ENCODE peak calls at places on chromosome 1, in five cellular contexts. C, N, G, R and V are unnamed samples.

GRCh38 chr1:169108897-169109560 is 2.5 kb downstream of the ATP1B1 start:
- DNase-seq in R (no peak), G (no peak), C (no peak), N (no peak), V (peak)

GRCh38 chr1:34829250-34829649 is 30.3 kb downstream of the SMIM12 start:
- DNase-seq in C (no peak), R (no peak), N (no peak), G (no peak), V (no peak)

GRCh38 chr1:52142220-52143153 is 598 bp downstream of the ZFYVE9 start:
- DNase-seq in C (peak), G (peak), R (peak), N (no peak), V (peak)

GRCh38 chr1:69976896-69977295 is 228.5 kb downstream of the LRRC40 start:
- DNase-seq in C (no peak), R (no peak), N (no peak), G (peak), V (no peak)

GRCh38 chr1:223482132-223482531 is 88.9 kb downstream of the CCDC185 start:
- DNase-seq in R (no peak), N (no peak), G (no peak), C (no peak), V (no peak)

GRCh38 chr1:117239467-117239866 is 28.7 kb upstream of the VTCN1 start:
- DNase-seq in G (no peak), C (no peak), R (no peak), N (no peak), V (no peak)

GRCh38 chr1:167645625-167646410 is 15.8 kb downstream of the RCSD1 start:
- DNase-seq in G (no peak), C (no peak), R (no peak), N (no peak), V (no peak)

GRCh38 chr1:87478231-87478630 is 149.6 kb downstream of the LMO4 start:
- DNase-seq in N (no peak), C (peak), G (peak), R (no peak), V (no peak)

GRCh38 chr1:158155673-158156072 is 25.0 kb upstream of the CD1D start:
- DNase-seq in G (peak), R (no peak), C (no peak), N (no peak), V (no peak)

GRCh38 chr1:153881764-153882163 is 41.0 kb downstream of the GATAD2B start:
- DNase-seq in G (no peak), R (no peak), C (no peak), N (no peak), V (no peak)

GRCh38 chr1:13817906-13818305 is 117.9 kb downstream of the PRDM2 start:
- DNase-seq in N (no peak), C (no peak), G (no peak), R (no peak), V (no peak)

GRCh38 chr1:210540288-210540687 is 211.6 kb downstream of the HHAT start:
- DNase-seq in C (no peak), G (no peak), N (no peak), R (no peak), V (no peak)

GRCh38 chr1:161032409-161032808 is 6.4 kb downstream of the TSTD1 start:
- DNase-seq in R (no peak), N (no peak), C (no peak), G (no peak), V (no peak)

GRCh38 chr1:223074901-223075300 is 68.1 kb downstream of the TLR5 start:
- DNase-seq in G (no peak), R (no peak), C (no peak), N (no peak), V (no peak)

GRCh38 chr1:165152727-165153126 is 203.8 kb downstream of the LMX1A start:
- DNase-seq in N (no peak), C (no peak), R (no peak), G (no peak), V (no peak)

GRCh38 chr1:168623003-168623828 is 46.8 kb downstream of the XCL1 start:
- DNase-seq in R (no peak), G (peak), N (no peak), C (peak), V (peak)

GRCh38 chr1:186958520-186958919 is 129.8 kb downstream of the PLA2G4A start:
- DNase-seq in N (no peak), G (peak), R (no peak), C (no peak), V (no peak)

GRCh38 chr1:15139654-15140350 is 13.7 kb upstream of the TMEM51 start:
- DNase-seq in R (no peak), G (peak), C (no peak), N (no peak), V (peak)

GRCh38 chr1:208298593-208299233 is 54.5 kb upstream of the PLXNA2 start:
- DNase-seq in N (no peak), G (no peak), R (no peak), C (no peak), V (no peak)

GRCh38 chr1:247681288-247681897 is 1.9 kb upstream of the OR13G1 start:
- DNase-seq in R (peak), C (peak), N (peak), G (peak), V (peak)

GRCh38 chr1:47175227-47175934 is 14.5 kb downstream of the PDZK1IP1 start:
- DNase-seq in G (peak), N (peak), R (no peak), C (peak), V (peak)

GRCh38 chr1:200738348-200738732 is 353 bp upstream of the CAMSAP2 start:
- DNase-seq in R (no peak), G (no peak), N (no peak), C (no peak), V (peak)

GRCh38 chr1:185996211-185996610 is 262.0 kb downstream of the HMCN1 start:
- DNase-seq in N (no peak), R (no peak), G (peak), C (no peak), V (peak)

GRCh38 chr1:31062867-31063380 is 2.6 kb downstream of the PUM1 start:
- DNase-seq in C (no peak), N (no peak), G (no peak), R (no peak), V (no peak)

GRCh38 chr1:34315974-34316373 is 139.3 kb downstream of the C1orf94 start:
- DNase-seq in R (no peak), C (no peak), G (no peak), N (no peak), V (no peak)

GRCh38 chr1:175178056-175178455 is 14.5 kb downstream of the KIAA0040 start:
- DNase-seq in C (no peak), N (no peak), G (no peak), R (no peak), V (no peak)

GRCh38 chr1:146036241-146036989 is 14.9 kb upstream of the HJV start:
- DNase-seq in C (no peak), G (no peak), R (no peak), N (no peak), V (no peak)

GRCh38 chr1:33163621-33164071 is 18.2 kb downstream of the TRIM62 start:
- DNase-seq in C (no peak), G (no peak), R (no peak), N (no peak), V (no peak)

GRCh38 chr1:147720557-147720956 is 39.8 kb downstream of the GJA5 start:
- DNase-seq in C (no peak), N (no peak), G (no peak), R (no peak), V (no peak)

GRCh38 chr1:247840819-247841218 is 877 bp downstream of the OR11L1 start:
- DNase-seq in N (peak), R (no peak), G (no peak), C (no peak), V (no peak)

GRCh38 chr1:246659594-246660140 is 64.5 kb upstream of the SCCPDH start:
- DNase-seq in G (no peak), R (no peak), C (no peak), N (no peak), V (no peak)

GRCh38 chr1:156371553-156372264 is 2.7 kb downstream of the RHBG start:
- DNase-seq in R (no peak), N (no peak), C (peak), G (peak), V (no peak)

GRCh38 chr1:153929981-153930948 is 7.5 kb upstream of the GATAD2B start:
- DNase-seq in N (no peak), C (no peak), G (no peak), R (no peak), V (no peak)

GRCh38 chr1:239676522-239677273 is 290.3 kb downstream of the CHRM3 start:
- DNase-seq in C (no peak), G (no peak), N (no peak), R (no peak), V (no peak)